ENCODE peak calls at places on chromosome 7, in eight cellular contexts. G, N, S, P, A, C, W and I are unnamed samples.
A peak's percentile ranks its signal among the peaks of the same experiment; 100 is the strongest.

GRCh38 chr7:10802526-10802925 is 171.1 kb upstream of the PHF14 start:
- DNase-seq in G (no peak), N (no peak), S (no peak), P (no peak), A (peak; percentile 2), C (peak; percentile 13), W (no peak), I (no peak)

GRCh38 chr7:1694551-1694950 is 24.5 kb downstream of the ELFN1 start:
- DNase-seq in G (no peak), N (no peak), S (no peak), P (peak; percentile 11), A (no peak), C (no peak), W (no peak), I (no peak)

GRCh38 chr7:151680810-151681209 is 161.1 kb upstream of the RHEB start:
- DNase-seq in G (no peak), N (no peak), S (peak; percentile 73), P (peak; percentile 11), A (peak; percentile 47), C (peak; percentile 74), W (no peak), I (no peak)

GRCh38 chr7:117679120-117679519 is 194.1 kb downstream of the CTTNBP2 start:
- DNase-seq in G (no peak), N (no peak), S (no peak), P (no peak), A (no peak), C (no peak), W (no peak), I (no peak)

GRCh38 chr7:124033093-124033806 is 383 bp upstream of the TMEM229A start:
- DNase-seq in G (no peak), N (no peak), S (no peak), P (peak; percentile 12), A (no peak), C (no peak), W (peak; percentile 37), I (no peak)

GRCh38 chr7:51244053-51244452 is 72.6 kb downstream of the COBL start:
- DNase-seq in G (no peak), N (no peak), S (no peak), P (no peak), A (no peak), C (no peak), W (no peak), I (no peak)

GRCh38 chr7:12674861-12675260 is 12.6 kb upstream of the ARL4A start:
- DNase-seq in G (peak; percentile 22), N (peak; percentile 44), S (peak; percentile 34), P (peak; percentile 22), A (no peak), C (peak; percentile 61), W (peak; percentile 46), I (no peak)

GRCh38 chr7:155190608-155191536 is 106.8 kb upstream of the INSIG1 start:
- DNase-seq in G (peak; percentile 77), N (peak; percentile 53), S (no peak), P (peak; percentile 87), A (peak; percentile 6), C (no peak), W (peak; percentile 72), I (no peak)

GRCh38 chr7:50679218-50680007 is 103.3 kb downstream of the GRB10 start:
- DNase-seq in G (peak; percentile 47), N (no peak), S (peak; percentile 49), P (peak; percentile 56), A (peak; percentile 41), C (peak; percentile 43), W (peak; percentile 33), I (no peak)

GRCh38 chr7:97075928-97076327 is 41.6 kb upstream of the SDHAF3 start:
- DNase-seq in G (no peak), N (no peak), S (no peak), P (no peak), A (no peak), C (no peak), W (no peak), I (no peak)

GRCh38 chr7:98049034-98049433 is 57.6 kb upstream of the LMTK2 start:
- DNase-seq in G (no peak), N (no peak), S (no peak), P (no peak), A (no peak), C (no peak), W (no peak), I (no peak)

GRCh38 chr7:27147211-27148030 is at the start of gene HOXA6:
- DNase-seq in G (no peak), N (no peak), S (no peak), P (no peak), A (no peak), C (peak; percentile 67), W (no peak), I (no peak)

GRCh38 chr7:20236043-20236442 is 18.9 kb upstream of the MACC1 start:
- DNase-seq in G (no peak), N (no peak), S (no peak), P (no peak), A (no peak), C (no peak), W (no peak), I (no peak)
- TF ChIP-seq CTCF in G (no peak), N (no peak), S (no peak), P (no peak), A (no peak), C (no peak), W (no peak), I (no peak)

DNA sequence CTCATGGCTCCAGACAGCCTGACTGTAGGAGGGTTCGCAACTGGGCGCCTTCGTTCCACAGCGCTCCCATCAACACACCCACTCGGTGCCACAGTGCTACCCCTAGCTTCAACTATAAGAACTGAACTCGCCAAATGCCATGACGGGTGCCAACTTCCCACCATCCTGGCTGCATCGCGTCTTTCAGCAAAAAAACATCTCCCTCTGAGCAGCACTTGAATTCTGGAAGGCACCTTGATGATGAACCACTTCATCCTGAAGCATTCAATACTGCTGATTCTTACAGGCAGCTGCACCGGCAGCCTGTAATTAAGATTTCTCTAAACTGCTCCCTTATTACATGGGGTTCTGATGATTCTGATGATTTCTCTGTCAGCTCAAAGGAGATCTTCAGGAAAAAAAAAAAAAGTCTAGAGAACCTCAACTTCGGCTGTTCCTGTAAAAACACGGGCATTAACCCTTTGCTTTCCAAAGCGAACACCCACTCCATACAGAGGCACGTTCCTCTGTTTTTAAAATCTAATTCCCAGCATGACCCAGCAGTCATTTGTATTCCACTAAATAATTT is 1.2 kb downstream of the CYTH3 start:
- DNase-seq in G (peak; percentile 48), N (peak; percentile 42), S (peak; percentile 57), P (no peak), A (peak; percentile 63), C (peak; percentile 39), W (peak; percentile 54), I (peak; percentile 87)
- TF ChIP-seq CTCF in G (no peak), N (peak; percentile 13), S (peak; percentile 34), P (no peak), A (peak; percentile 73), C (peak; percentile 41), W (peak; percentile 29), I (peak; percentile 66)

GRCh38 chr7:7969306-7970112 is 913 bp downstream of the GLCCI1 start:
- DNase-seq in G (peak; percentile 46), N (peak; percentile 54), S (no peak), P (peak; percentile 30), A (peak; percentile 28), C (peak; percentile 40), W (peak; percentile 62), I (peak; percentile 85)
- TF ChIP-seq CTCF in G (no peak), N (no peak), S (no peak), P (no peak), A (no peak), C (no peak), W (no peak), I (peak; percentile 19)

GRCh38 chr7:2897023-2897422 is 52.9 kb upstream of the GNA12 start:
- DNase-seq in G (no peak), N (no peak), S (no peak), P (no peak), A (no peak), C (no peak), W (no peak), I (no peak)
- TF ChIP-seq CTCF in G (no peak), N (no peak), S (no peak), P (no peak), A (peak; percentile 21), C (no peak), W (no peak), I (no peak)

DNA sequence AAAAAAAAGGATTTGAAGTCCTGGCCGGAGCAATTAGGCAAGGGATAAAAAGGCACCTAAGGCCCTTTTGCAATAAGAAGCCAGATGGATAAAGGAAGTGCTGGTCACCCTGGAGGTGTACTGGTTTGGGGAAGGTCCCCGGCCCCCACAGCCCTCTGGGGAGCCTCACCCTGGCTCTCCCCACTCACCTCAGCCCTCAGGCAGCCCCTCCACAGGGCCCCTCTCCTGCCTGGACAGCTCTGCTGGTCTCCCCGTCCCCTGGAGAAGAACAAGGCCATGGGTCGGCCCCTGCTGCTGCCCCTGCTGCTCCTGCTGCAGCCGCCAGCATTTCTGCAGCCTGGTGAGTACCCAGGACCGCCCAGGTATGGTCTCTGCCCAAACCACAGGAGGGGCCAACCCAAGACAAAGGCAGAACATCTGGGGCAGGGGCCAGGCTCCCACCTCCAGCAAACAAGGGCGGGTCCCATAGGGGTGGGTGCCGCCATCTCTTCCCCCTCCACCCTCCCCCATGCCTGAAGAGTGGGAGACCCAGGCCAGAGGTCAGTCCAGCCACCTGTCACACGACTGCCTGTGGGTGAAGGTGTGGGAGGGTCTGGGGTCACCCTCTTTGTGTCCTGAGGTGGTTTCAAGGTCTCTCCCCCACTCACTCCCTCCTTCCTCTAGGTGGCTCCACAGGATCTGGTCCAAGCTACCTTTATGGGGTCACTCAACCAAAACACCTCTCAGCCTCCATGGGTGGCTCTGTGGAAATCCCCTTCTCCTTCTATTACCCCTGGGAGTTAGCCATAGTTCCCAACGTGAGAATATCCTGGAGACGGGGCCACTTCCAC is at the start of gene PILRB:
- DNase-seq in G (no peak), N (no peak), S (no peak), P (no peak), A (no peak), C (no peak), W (no peak), I (no peak)
- TF ChIP-seq CTCF in G (peak; percentile 24), N (no peak), S (peak; percentile 10), P (peak; percentile 38), A (no peak), C (no peak), W (no peak), I (no peak)